ENCODE peak calls at places on chromosome 10, in nine cellular contexts. One of them, this sample, is unnamed.

GRCh38 chr10:127909716-127910463 is 3.0 kb downstream of the PTPRE start:
- DNase-seq in brain microvascular endothelial cell: no peak
- DNase-seq in colonic mucosa: no peak
- DNase-seq in fibroblast of lung: no peak
- DNase-seq in heart right ventricle: no peak
- DNase-seq in cardiac muscle cell: no peak
- DNase-seq in psoas muscle: no peak
- DNase-seq in right lobe of liver: no peak
- DNase-seq in right atrium auricular region: no peak
- DNase-seq in this sample: peak; percentile 40

GRCh38 chr10:35607475-35608316 is 2.6 kb downstream of the GJD4 start:
- DNase-seq in right atrium auricular region: no peak
- DNase-seq in right lobe of liver: no peak
- DNase-seq in psoas muscle: no peak
- DNase-seq in fibroblast of lung: peak; percentile 14
- DNase-seq in brain microvascular endothelial cell: no peak
- DNase-seq in heart right ventricle: no peak
- DNase-seq in colonic mucosa: no peak
- DNase-seq in cardiac muscle cell: peak; percentile 34
- DNase-seq in this sample: no peak

GRCh38 chr10:70672165-70672992 is at the start of gene ADAMTS14:
- DNase-seq in heart right ventricle: no peak
- DNase-seq in cardiac muscle cell: peak; percentile 34
- DNase-seq in colonic mucosa: no peak
- DNase-seq in fibroblast of lung: peak; percentile 55
- DNase-seq in right lobe of liver: peak; percentile 57
- DNase-seq in psoas muscle: peak; percentile 61
- DNase-seq in brain microvascular endothelial cell: no peak
- DNase-seq in right atrium auricular region: no peak
- DNase-seq in this sample: peak; percentile 44

GRCh38 chr10:19815478-19816419 is 483 bp upstream of the PLXDC2 start:
- DNase-seq in cardiac muscle cell: peak; percentile 95
- DNase-seq in psoas muscle: peak; percentile 88
- DNase-seq in right atrium auricular region: peak; percentile 87
- DNase-seq in right lobe of liver: peak; percentile 70
- DNase-seq in fibroblast of lung: peak; percentile 85
- DNase-seq in brain microvascular endothelial cell: peak; percentile 48
- DNase-seq in colonic mucosa: peak; percentile 77
- DNase-seq in heart right ventricle: peak; percentile 87
- DNase-seq in this sample: peak; percentile 42

GRCh38 chr10:104247513-104248146 is 7.1 kb upstream of the GSTO1 start:
- DNase-seq in cardiac muscle cell: no peak
- DNase-seq in brain microvascular endothelial cell: no peak
- DNase-seq in psoas muscle: no peak
- DNase-seq in fibroblast of lung: no peak
- DNase-seq in right atrium auricular region: no peak
- DNase-seq in right lobe of liver: no peak
- DNase-seq in heart right ventricle: no peak
- DNase-seq in colonic mucosa: no peak
- DNase-seq in this sample: no peak

GRCh38 chr10:110101464-110102144 is 93.8 kb downstream of the ADD3 start:
- DNase-seq in cardiac muscle cell: no peak
- DNase-seq in right atrium auricular region: no peak
- DNase-seq in brain microvascular endothelial cell: no peak
- DNase-seq in right lobe of liver: no peak
- DNase-seq in heart right ventricle: no peak
- DNase-seq in psoas muscle: no peak
- DNase-seq in colonic mucosa: no peak
- DNase-seq in fibroblast of lung: no peak
- DNase-seq in this sample: no peak

GRCh38 chr10:77248104-77248503 is 389.5 kb downstream of the KCNMA1 start:
- DNase-seq in cardiac muscle cell: peak; percentile 27
- DNase-seq in brain microvascular endothelial cell: peak; percentile 24
- DNase-seq in psoas muscle: no peak
- DNase-seq in right lobe of liver: no peak
- DNase-seq in colonic mucosa: no peak
- DNase-seq in right atrium auricular region: no peak
- DNase-seq in heart right ventricle: no peak
- DNase-seq in fibroblast of lung: no peak
- DNase-seq in this sample: no peak

GRCh38 chr10:3787001-3787400 is 2.0 kb upstream of the KLF6 start:
- DNase-seq in right lobe of liver: no peak
- DNase-seq in right atrium auricular region: no peak
- DNase-seq in brain microvascular endothelial cell: no peak
- DNase-seq in cardiac muscle cell: no peak
- DNase-seq in fibroblast of lung: no peak
- DNase-seq in colonic mucosa: peak; percentile 16
- DNase-seq in heart right ventricle: no peak
- DNase-seq in psoas muscle: no peak
- DNase-seq in this sample: peak; percentile 23

GRCh38 chr10:43671659-43672555 is 23.2 kb upstream of the ZNF32 start:
- DNase-seq in colonic mucosa: peak; percentile 55
- DNase-seq in right lobe of liver: no peak
- DNase-seq in right atrium auricular region: peak; percentile 78
- DNase-seq in heart right ventricle: peak; percentile 69
- DNase-seq in brain microvascular endothelial cell: peak; percentile 64
- DNase-seq in fibroblast of lung: peak; percentile 73
- DNase-seq in cardiac muscle cell: peak; percentile 84
- DNase-seq in psoas muscle: no peak
- DNase-seq in this sample: peak; percentile 75

GRCh38 chr10:74049995-74050394 is 52.1 kb downstream of the VCL start:
- DNase-seq in right lobe of liver: no peak
- DNase-seq in fibroblast of lung: no peak
- DNase-seq in brain microvascular endothelial cell: no peak
- DNase-seq in right atrium auricular region: no peak
- DNase-seq in colonic mucosa: no peak
- DNase-seq in cardiac muscle cell: no peak
- DNase-seq in heart right ventricle: no peak
- DNase-seq in psoas muscle: no peak
- DNase-seq in this sample: no peak

GRCh38 chr10:74048433-74048832 is 50.5 kb downstream of the VCL start:
- DNase-seq in brain microvascular endothelial cell: no peak
- DNase-seq in psoas muscle: no peak
- DNase-seq in colonic mucosa: no peak
- DNase-seq in right lobe of liver: no peak
- DNase-seq in fibroblast of lung: no peak
- DNase-seq in cardiac muscle cell: no peak
- DNase-seq in right atrium auricular region: no peak
- DNase-seq in heart right ventricle: no peak
- DNase-seq in this sample: no peak

GRCh38 chr10:74047871-74048270 is 50.0 kb downstream of the VCL start:
- DNase-seq in colonic mucosa: no peak
- DNase-seq in right lobe of liver: no peak
- DNase-seq in cardiac muscle cell: peak; percentile 51
- DNase-seq in brain microvascular endothelial cell: no peak
- DNase-seq in right atrium auricular region: no peak
- DNase-seq in heart right ventricle: no peak
- DNase-seq in fibroblast of lung: peak; percentile 89
- DNase-seq in psoas muscle: no peak
- DNase-seq in this sample: peak; percentile 67

GRCh38 chr10:74044419-74044818 is 46.5 kb downstream of the VCL start:
- DNase-seq in right atrium auricular region: no peak
- DNase-seq in brain microvascular endothelial cell: no peak
- DNase-seq in right lobe of liver: no peak
- DNase-seq in psoas muscle: no peak
- DNase-seq in heart right ventricle: no peak
- DNase-seq in fibroblast of lung: no peak
- DNase-seq in cardiac muscle cell: no peak
- DNase-seq in colonic mucosa: no peak
- DNase-seq in this sample: no peak

DNA sequence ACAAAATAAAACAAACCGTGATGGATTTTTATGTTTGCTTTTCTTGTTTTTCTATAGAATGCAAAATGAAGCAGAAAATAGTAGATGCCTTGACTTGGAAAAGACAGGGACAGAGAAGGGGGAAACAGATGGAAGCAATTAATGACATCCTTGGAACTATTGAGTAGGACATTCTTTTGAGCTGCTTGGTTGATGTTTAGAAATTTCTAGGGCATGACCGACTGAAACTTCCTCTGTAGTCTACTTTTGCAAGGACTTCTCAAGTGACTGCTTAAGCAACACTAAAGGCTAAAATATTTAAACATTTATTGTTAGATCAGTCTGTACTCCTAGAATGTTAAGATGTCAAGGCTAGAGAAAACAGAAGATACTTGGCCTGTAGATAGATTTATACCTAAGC is 49.4 kb downstream of the VCL start:
- DNase-seq in brain microvascular endothelial cell: no peak
- DNase-seq in fibroblast of lung: peak; percentile 84
- DNase-seq in psoas muscle: no peak
- DNase-seq in heart right ventricle: no peak
- DNase-seq in right lobe of liver: no peak
- DNase-seq in colonic mucosa: no peak
- DNase-seq in cardiac muscle cell: peak; percentile 47
- DNase-seq in right atrium auricular region: no peak
- DNase-seq in this sample: peak; percentile 88
- H3K4me3 ChIP-seq in brain microvascular endothelial cell: no peak overlapping the region
- H3K4me3 ChIP-seq in fibroblast of lung: no peak overlapping the region
- H3K4me3 ChIP-seq in psoas muscle: peak overlapping the region; percentile 35
- H3K4me3 ChIP-seq in heart right ventricle: no peak overlapping the region
- H3K4me3 ChIP-seq in right lobe of liver: no peak overlapping the region
- H3K4me3 ChIP-seq in colonic mucosa: no peak overlapping the region
- H3K4me3 ChIP-seq in cardiac muscle cell: no peak overlapping the region
- H3K4me3 ChIP-seq in right atrium auricular region: no peak overlapping the region
- H3K4me3 ChIP-seq in this sample: no peak overlapping the region

GRCh38 chr10:21496285-21497176 is 29.0 kb downstream of the SKIDA1 start:
- DNase-seq in colonic mucosa: peak; percentile 47
- DNase-seq in right lobe of liver: peak; percentile 88
- DNase-seq in psoas muscle: peak; percentile 70
- DNase-seq in cardiac muscle cell: peak; percentile 54
- DNase-seq in brain microvascular endothelial cell: no peak
- DNase-seq in right atrium auricular region: no peak
- DNase-seq in heart right ventricle: peak; percentile 51
- DNase-seq in fibroblast of lung: peak; percentile 56
- DNase-seq in this sample: peak; percentile 34
- TF ChIP-seq CTCF in colonic mucosa: no peak
- TF ChIP-seq CTCF in right lobe of liver: peak; percentile 28
- TF ChIP-seq CTCF in psoas muscle: peak; percentile 16
- TF ChIP-seq CTCF in cardiac muscle cell: peak; percentile 38
- TF ChIP-seq CTCF in brain microvascular endothelial cell: peak; percentile 55
- TF ChIP-seq CTCF in right atrium auricular region: no peak
- TF ChIP-seq CTCF in heart right ventricle: peak; percentile 21
- TF ChIP-seq CTCF in fibroblast of lung: peak; percentile 38
- TF ChIP-seq CTCF in this sample: peak; percentile 19

DNA sequence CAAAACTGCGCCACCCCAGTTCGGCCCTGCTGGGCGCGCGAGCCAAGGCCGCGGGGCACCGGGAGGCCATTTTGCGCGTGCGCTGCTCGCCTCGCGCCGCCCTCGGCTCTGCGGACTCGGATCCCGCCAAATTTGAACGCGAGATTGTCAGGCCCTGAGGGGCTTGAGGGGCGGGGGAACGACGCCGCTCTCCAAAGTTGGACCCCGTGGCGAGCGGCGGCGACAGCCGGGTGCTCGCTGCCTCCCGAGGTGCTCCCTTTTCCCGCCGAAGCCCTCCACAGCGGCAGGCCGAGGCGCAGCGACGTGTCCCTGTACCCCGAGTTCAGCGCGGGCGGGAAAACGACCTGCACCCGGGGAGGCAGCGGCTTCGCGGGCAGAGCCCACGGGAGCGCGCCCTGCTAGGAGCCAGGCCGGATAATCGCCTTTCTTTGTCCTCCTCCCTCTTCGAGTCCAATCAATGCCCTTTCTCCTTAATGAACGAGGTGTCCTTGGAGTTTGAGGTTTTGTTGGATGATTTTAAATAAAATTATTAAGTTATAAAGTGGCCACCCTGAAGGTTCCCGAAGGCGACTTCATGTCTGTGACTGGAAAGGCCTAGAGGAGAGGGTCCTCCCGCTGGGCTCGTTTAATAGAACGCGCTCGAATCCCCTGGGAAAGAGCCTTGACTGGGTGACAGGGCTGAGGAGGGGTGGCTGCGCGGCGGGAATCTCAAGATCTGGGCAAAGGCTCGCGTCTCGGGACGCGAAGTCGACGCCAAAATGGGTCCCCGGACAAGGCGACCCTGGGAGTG is 10.7 kb upstream of the SPAG6 start:
- DNase-seq in right lobe of liver: no peak
- DNase-seq in psoas muscle: peak; percentile 50
- DNase-seq in right atrium auricular region: no peak
- DNase-seq in heart right ventricle: no peak
- DNase-seq in brain microvascular endothelial cell: no peak
- DNase-seq in cardiac muscle cell: peak; percentile 43
- DNase-seq in colonic mucosa: peak; percentile 34
- DNase-seq in fibroblast of lung: no peak
- DNase-seq in this sample: no peak
- H3K4me3 ChIP-seq in right lobe of liver: peak overlapping the region; percentile 38
- H3K4me3 ChIP-seq in psoas muscle: peak overlapping the region; percentile 67
- H3K4me3 ChIP-seq in right atrium auricular region: peak overlapping the region; percentile 54
- H3K4me3 ChIP-seq in heart right ventricle: peak overlapping the region; percentile 57
- H3K4me3 ChIP-seq in brain microvascular endothelial cell: peak overlapping the region; percentile 49
- H3K4me3 ChIP-seq in cardiac muscle cell: peak overlapping the region; percentile 20
- H3K4me3 ChIP-seq in colonic mucosa: peak overlapping the region; percentile 36
- H3K4me3 ChIP-seq in fibroblast of lung: peak overlapping the region; percentile 52
- H3K4me3 ChIP-seq in this sample: peak overlapping the region; percentile 40

GRCh38 chr10:88833722-88834121 is 17.9 kb downstream of the ANKRD22 start:
- DNase-seq in right atrium auricular region: no peak
- DNase-seq in psoas muscle: no peak
- DNase-seq in cardiac muscle cell: no peak
- DNase-seq in heart right ventricle: no peak
- DNase-seq in brain microvascular endothelial cell: no peak
- DNase-seq in right lobe of liver: no peak
- DNase-seq in fibroblast of lung: no peak
- DNase-seq in colonic mucosa: no peak
- DNase-seq in this sample: no peak
- TF ChIP-seq CTCF in right atrium auricular region: no peak
- TF ChIP-seq CTCF in psoas muscle: no peak
- TF ChIP-seq CTCF in cardiac muscle cell: no peak
- TF ChIP-seq CTCF in heart right ventricle: no peak
- TF ChIP-seq CTCF in brain microvascular endothelial cell: no peak
- TF ChIP-seq CTCF in right lobe of liver: no peak
- TF ChIP-seq CTCF in fibroblast of lung: no peak
- TF ChIP-seq CTCF in colonic mucosa: no peak
- TF ChIP-seq CTCF in this sample: no peak

DNA sequence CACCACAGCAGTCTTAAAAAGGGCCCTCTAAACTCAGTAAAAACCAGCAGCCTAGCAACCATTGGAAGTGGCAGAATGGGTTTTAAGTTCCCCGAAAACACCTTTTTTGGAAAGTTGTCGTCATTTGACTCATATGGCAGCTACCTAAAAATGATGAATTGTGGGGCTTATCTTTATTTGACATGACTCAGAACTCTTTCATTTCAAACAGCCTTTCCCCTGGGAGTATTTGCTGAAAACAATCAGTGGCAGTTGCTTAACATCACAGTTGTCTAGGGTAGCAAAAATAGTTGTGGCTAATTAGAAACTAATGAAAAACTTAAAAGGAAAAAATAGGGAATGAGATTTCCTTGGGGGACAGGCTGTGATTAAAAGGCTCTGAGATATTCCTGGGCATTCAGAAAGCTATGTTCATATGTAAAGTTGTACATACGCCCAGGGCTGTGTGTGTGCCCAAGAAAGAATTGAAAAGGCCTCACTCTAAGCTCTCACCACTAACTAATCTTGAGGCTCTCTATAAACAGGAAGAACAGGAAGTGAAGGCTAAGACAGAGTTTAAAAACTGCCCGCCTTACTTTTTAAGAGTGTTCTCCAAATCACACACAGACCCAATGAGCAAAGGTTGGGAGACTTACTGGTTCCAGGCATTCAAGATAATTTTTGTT is 81.7 kb upstream of the HECTD2 start:
- DNase-seq in cardiac muscle cell: peak; percentile 16
- DNase-seq in brain microvascular endothelial cell: no peak
- DNase-seq in right lobe of liver: no peak
- DNase-seq in fibroblast of lung: no peak
- DNase-seq in heart right ventricle: no peak
- DNase-seq in psoas muscle: no peak
- DNase-seq in colonic mucosa: no peak
- DNase-seq in right atrium auricular region: no peak
- DNase-seq in this sample: no peak
- H3K4me3 ChIP-seq in cardiac muscle cell: no peak overlapping the region
- H3K4me3 ChIP-seq in brain microvascular endothelial cell: no peak overlapping the region
- H3K4me3 ChIP-seq in right lobe of liver: no peak overlapping the region
- H3K4me3 ChIP-seq in fibroblast of lung: no peak overlapping the region
- H3K4me3 ChIP-seq in heart right ventricle: no peak overlapping the region
- H3K4me3 ChIP-seq in psoas muscle: no peak overlapping the region
- H3K4me3 ChIP-seq in colonic mucosa: no peak overlapping the region
- H3K4me3 ChIP-seq in right atrium auricular region: no peak overlapping the region
- H3K4me3 ChIP-seq in this sample: no peak overlapping the region

This sample was measured in fibroblast of mammary gland.